ENCODE peak calls at places on chromosomes 7 and 10, in six cellular contexts. J is left ventricle myocardium superior; B is T-helper 2 cell; X is GM18507; U is naive thymus-derived CD8-positive, alpha-beta T cell; V is CD4-positive, alpha-beta T cell. Y is an unnamed sample.

GRCh38 chr10:133165556-133166503 is 5.8 kb downstream of the KNDC1 start:
- DNase-seq in J (peak), B (no peak), X (no peak), U (no peak), V (no peak), Y (no peak)

GRCh38 chr7:44998153-44998871 is 1.7 kb upstream of the CCM2 start:
- DNase-seq in J (no peak), B (no peak), X (no peak), U (no peak), V (no peak), Y (no peak)

GRCh38 chr7:51607447-51607846 is 290.8 kb upstream of the COBL start:
- DNase-seq in J (no peak), B (no peak), X (no peak), U (no peak), V (no peak), Y (no peak)

GRCh38 chr7:31633894-31634494 is 53.0 kb upstream of the PPP1R17 start:
- DNase-seq in J (no peak), B (no peak), X (no peak), U (no peak), V (no peak), Y (no peak)

GRCh38 chr7:151245360-151246160 is 2.9 kb downstream of the SMARCD3 start:
- DNase-seq in J (peak), B (peak), X (peak), U (peak), V (peak), Y (peak)

GRCh38 chr7:27746978-27747377 is 7.0 kb downstream of the TAX1BP1 start:
- DNase-seq in J (no peak), B (no peak), X (no peak), U (no peak), V (no peak), Y (no peak)

GRCh38 chr7:38171558-38172403 is 6.3 kb upstream of the STARD3NL start:
- DNase-seq in J (no peak), B (no peak), X (no peak), U (no peak), V (no peak), Y (no peak)

GRCh38 chr10:70549962-70550845 is 52.3 kb downstream of the PRF1 start:
- DNase-seq in J (peak), B (peak), X (peak), U (peak), V (peak), Y (peak)

GRCh38 chr7:31785081-31785480 is 98.1 kb downstream of the PPP1R17 start:
- DNase-seq in J (no peak), B (no peak), X (no peak), U (no peak), V (no peak), Y (no peak)

GRCh38 chr7:90965211-90965610 is 299.0 kb upstream of the FZD1 start:
- DNase-seq in J (no peak), B (no peak), X (no peak), U (no peak), V (no peak), Y (no peak)

GRCh38 chr10:69425513-69426298 is 9.0 kb upstream of the TACR2 start:
- DNase-seq in J (no peak), B (peak), X (no peak), U (peak), V (no peak), Y (no peak)

GRCh38 chr7:109284943-109285342 is 715.3 kb downstream of the DNAJB9 start:
- DNase-seq in J (no peak), B (no peak), X (no peak), U (no peak), V (no peak), Y (no peak)

GRCh38 chr7:115260381-115260780 is 338.5 kb downstream of the MDFIC start:
- DNase-seq in J (no peak), B (no peak), X (no peak), U (no peak), V (no peak), Y (no peak)